ENCODE peak calls at places on chromosomes 11 and 22, in four cellular contexts. J is CD4-positive, CD25-positive, alpha-beta regulatory T cell; C is body of pancreas; O is transverse colon. W is an unnamed sample. For H3K36me3, the result is how much of the 10 kb centered on the place peaks cover.

GRCh38 chr11:17528181-17528691 is 16.0 kb downstream of the USH1C start:
- DNase-seq in J (no peak), C (peak), O (peak), W (peak)

GRCh38 chr22:38071421-38072321 is 12.3 kb downstream of the SLC16A8 start:
- DNase-seq in J (no peak), C (no peak), O (no peak), W (no peak)

GRCh38 chr11:121141051-121141450 is 40.0 kb downstream of the TECTA start:
- DNase-seq in J (no peak), C (no peak), O (no peak), W (no peak)

GRCh38 chr11:110857885-110858555 is 145.8 kb upstream of the ARHGAP20 start:
- DNase-seq in J (no peak), C (peak), O (peak), W (no peak)

GRCh38 chr11:125108469-125108868 is 3.0 kb downstream of the TMEM218 start:
- DNase-seq in J (no peak), C (no peak), O (no peak), W (no peak)

GRCh38 chr11:2466869-2467694 is 22.3 kb downstream of the KCNQ1 start:
- DNase-seq in J (no peak), C (no peak), O (no peak), W (peak)

GRCh38 chr11:120290945-120291344 is 34.2 kb upstream of the TLCD5 start:
- DNase-seq in J (no peak), C (no peak), O (no peak), W (no peak)

GRCh38 chr11:10751581-10751940 is 515 bp downstream of the CTR9 start:
- DNase-seq in J (no peak), C (no peak), O (no peak), W (no peak)

GRCh38 chr11:47018637-47019036 is 82.1 kb downstream of the CSTPP1 start:
- DNase-seq in J (no peak), C (no peak), O (no peak), W (no peak)

GRCh38 chr11:114612686-114613085 is 17.1 kb upstream of the NXPE4 start:
- DNase-seq in J (no peak), C (no peak), O (no peak), W (no peak)

GRCh38 chr11:36594316-36594989 is at the start of gene IFTAP:
- DNase-seq in J (no peak), C (peak), O (peak), W (no peak)

GRCh38 chr11:82845336-82846036 is 54.7 kb downstream of the PRCP start:
- DNase-seq in J (no peak), C (no peak), O (no peak), W (no peak)

GRCh38 chr11:96622026-96622634 is 232.3 kb downstream of the JRKL start:
- DNase-seq in J (no peak), C (no peak), O (no peak), W (no peak)

GRCh38 chr11:14774738-14775137 is 117.3 kb downstream of the CYP2R1 start:
- DNase-seq in J (no peak), C (no peak), O (no peak), W (no peak)

GRCh38 chr11:45997599-45997998 is 75.1 kb downstream of the LARGE2 start:
- DNase-seq in J (no peak), C (peak), O (no peak), W (no peak)

GRCh38 chr11:81658722-81659121 is 1074.9 kb downstream of the FAM181B start:
- DNase-seq in J (no peak), C (no peak), O (no peak), W (no peak)

GRCh38 chr22:41968601-41969000 is 642 bp upstream of the SEPTIN3 start:
- DNase-seq in J (no peak), C (no peak), O (peak), W (no peak)

GRCh38 chr11:94183251-94183885 is 54.7 kb downstream of the PANX1 start:
- DNase-seq in J (no peak), C (no peak), O (no peak), W (no peak)

GRCh38 chr11:8023831-8024555 is 36.9 kb downstream of the EIF3F start:
- DNase-seq in J (no peak), C (no peak), O (no peak), W (no peak)

GRCh38 chr11:101459020-101459419 is 124.8 kb downstream of the TRPC6 start:
- DNase-seq in J (no peak), C (no peak), O (no peak), W (no peak)

GRCh38 chr11:130587658-130588057 is 139.2 kb downstream of the ADAMTS15 start:
- DNase-seq in J (no peak), C (no peak), O (no peak), W (no peak)

GRCh38 chr11:3121931-3122774 is 43.0 kb downstream of the OSBPL5 start:
- DNase-seq in J (no peak), C (no peak), O (peak), W (no peak)

GRCh38 chr11:120482149-120482548 is 29.4 kb upstream of the GRIK4 start:
- DNase-seq in J (no peak), C (peak), O (no peak), W (no peak)

GRCh38 chr11:36478700-36479329 is 31.3 kb downstream of the TRAF6 start:
- DNase-seq in J (no peak), C (peak), O (peak), W (no peak)

GRCh38 chr11:65182258-65183170 is 786 bp downstream of the CAPN1 start:
- DNase-seq in J (no peak), C (peak), O (peak), W (no peak)

GRCh38 chr22:30612789-30613188 is 5.8 kb downstream of the TCN2 start:
- DNase-seq in J (no peak), C (no peak), O (no peak), W (no peak)

GRCh38 chr22:30614879-30615278 is 7.9 kb downstream of the TCN2 start:
- DNase-seq in J (no peak), C (no peak), O (no peak), W (no peak)

GRCh38 chr22:30615543-30615954 is 8.6 kb downstream of the TCN2 start:
- DNase-seq in J (no peak), C (peak), O (no peak), W (no peak)

GRCh38 chr22:30611197-30611596 is 4.2 kb downstream of the TCN2 start:
- DNase-seq in J (no peak), C (no peak), O (no peak), W (no peak)

DNA sequence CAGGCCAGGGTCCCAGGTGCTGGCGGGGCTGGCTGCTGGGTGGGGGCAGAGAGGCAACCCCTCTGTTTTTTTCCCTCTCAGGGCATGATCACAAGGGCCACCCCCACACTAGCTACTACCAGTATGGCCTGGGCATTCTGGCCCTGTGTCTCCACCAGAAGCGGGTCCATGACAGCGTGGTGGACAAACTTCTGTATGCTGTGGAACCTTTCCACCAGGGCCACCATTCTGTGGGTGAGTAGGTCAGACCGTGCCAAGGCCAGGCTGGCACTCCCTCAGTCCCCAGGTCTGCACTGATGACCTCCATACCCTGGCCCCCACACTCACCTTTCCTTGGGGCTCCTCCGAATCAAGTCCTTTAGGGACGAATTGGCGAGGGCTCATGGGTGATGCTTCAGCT is 7.3 kb downstream of the TCN2 start:
- DNase-seq in J (no peak), C (no peak), O (no peak), W (no peak)
- H3K36me3 ChIP-seq in J (under half), C (under half), O (under half), W (under half)

DNA sequence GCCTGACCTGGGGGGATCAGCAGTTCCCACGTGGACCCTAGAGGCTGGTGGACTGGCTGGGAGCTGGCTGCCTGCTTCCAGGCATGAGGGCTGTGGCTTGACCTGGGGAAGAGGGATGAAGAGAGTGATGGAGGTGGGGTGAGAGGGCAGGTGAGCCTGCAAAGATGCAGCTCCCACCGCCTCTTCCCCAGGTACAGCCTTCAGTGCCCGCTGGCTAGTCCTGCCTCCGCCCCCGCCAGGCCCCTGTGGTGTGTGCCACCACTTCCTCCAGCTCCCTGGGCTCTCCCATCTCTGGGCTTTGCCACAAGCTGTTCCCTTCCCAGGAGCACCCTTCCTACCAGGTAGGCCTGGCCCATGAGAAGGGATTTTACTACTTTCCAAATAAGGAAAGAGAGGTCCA is 19.1 kb downstream of the PARVG start:
- DNase-seq in J (no peak), C (no peak), O (no peak), W (no peak)
- H3K36me3 ChIP-seq in J (under half), C (under half), O (under half), W (under half)

DNA sequence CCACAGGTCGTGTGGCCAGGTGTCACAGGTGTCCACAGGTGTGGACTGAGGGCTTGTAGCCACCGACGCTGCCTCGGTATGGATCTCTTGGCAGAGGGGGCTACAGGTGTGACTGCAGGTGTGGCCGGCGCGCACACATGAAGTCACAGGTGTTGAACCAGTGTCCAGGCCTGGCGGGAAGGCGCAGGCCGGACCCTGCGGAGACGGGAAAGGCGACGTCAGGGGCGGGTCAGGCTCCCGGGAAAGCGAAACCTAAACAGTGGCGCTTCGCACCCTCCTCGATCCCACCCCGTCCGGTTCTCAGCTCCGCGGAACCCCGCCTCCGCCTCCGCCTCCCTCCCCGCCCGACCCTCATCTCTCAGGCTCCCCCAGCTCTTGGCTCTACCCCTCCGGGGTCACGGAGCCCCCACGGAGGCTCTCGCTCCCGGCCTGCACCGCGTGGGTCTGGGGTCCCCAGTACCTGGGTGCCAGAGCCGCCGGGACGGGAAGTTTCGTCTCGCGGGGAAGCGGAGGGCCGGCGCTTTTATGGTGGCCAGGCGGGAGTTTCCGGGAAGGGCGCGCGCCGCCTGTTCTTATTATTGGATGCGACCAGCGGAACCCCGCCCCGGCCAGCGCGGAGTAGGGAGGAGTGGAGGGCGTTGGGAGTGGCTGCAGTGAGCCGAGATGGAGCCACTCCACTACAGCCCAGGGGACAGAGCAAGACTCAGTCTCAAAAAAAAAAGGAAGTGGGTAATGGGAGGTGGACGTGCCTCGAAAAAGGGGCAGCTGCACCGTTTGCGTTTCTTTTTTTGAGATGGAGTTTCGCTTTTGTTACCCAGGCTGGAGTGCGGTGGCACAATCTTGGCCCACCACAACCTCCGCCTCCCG is at the start of gene IRF7:
- DNase-seq in J (peak), C (peak), O (peak), W (peak)
- H3K36me3 ChIP-seq in J (under half), C (under half), O (under half), W (under half)

GRCh38 chr22:50420015-50420414 is 54.8 kb downstream of the SBF1 start:
- DNase-seq in J (no peak), C (no peak), O (no peak), W (no peak)
- H3K36me3 ChIP-seq in J (half or more), C (under half), O (half or more), W (half or more)

GRCh38 chr11:35185696-35186095 is 46.7 kb downstream of the CD44 start:
- DNase-seq in J (no peak), C (no peak), O (no peak), W (no peak)

GRCh38 chr11:35183526-35183925 is 44.6 kb downstream of the CD44 start:
- DNase-seq in J (no peak), C (no peak), O (no peak), W (no peak)

GRCh38 chr11:35192347-35192746 is 53.4 kb downstream of the CD44 start:
- DNase-seq in J (no peak), C (peak), O (peak), W (no peak)

GRCh38 chr11:35190804-35191348 is 51.9 kb downstream of the CD44 start:
- DNase-seq in J (no peak), C (no peak), O (no peak), W (no peak)

DNA sequence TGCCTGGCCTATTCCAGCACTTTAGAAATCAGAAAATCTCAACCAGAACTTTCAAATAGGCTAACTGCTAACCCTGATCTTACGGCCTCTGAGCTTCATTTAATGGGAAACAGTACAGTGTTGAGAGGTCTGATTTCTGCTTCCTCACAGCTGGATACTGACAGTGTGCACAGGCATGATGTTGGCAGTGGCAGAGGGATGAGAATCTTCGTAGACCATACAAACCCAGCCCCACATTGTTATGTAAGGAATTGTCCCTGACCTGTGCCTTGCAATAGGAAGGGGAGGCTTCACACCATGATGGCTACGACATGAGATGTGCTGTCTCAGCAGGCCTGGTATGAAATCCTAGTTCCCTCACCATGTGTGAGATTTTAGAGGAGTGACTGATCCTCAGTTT is 49.0 kb downstream of the CD44 start:
- DNase-seq in J (no peak), C (no peak), O (no peak), W (no peak)
- H3K36me3 ChIP-seq in J (half or more), C (under half), O (under half), W (half or more)

GRCh38 chr22:22855617-22856308 is 31.9 kb upstream of the IGLL5 start:
- DNase-seq in J (no peak), C (no peak), O (peak), W (no peak)
- H3K36me3 ChIP-seq in J (under half), C (under half), O (under half), W (under half)

W was measured in CD8-positive, alpha-beta T cell.